ENCODE peak calls at places on chromosomes 4 and X, in ten cellular contexts. One of them, this sample, is unnamed.

GRCh38 chrX:147533426-147533825 is 378.3 kb upstream of the FMR1 start:
- ATAC-seq in heart right ventricle: no peak
- ATAC-seq in HepG2: no peak
- ATAC-seq in right lobe of liver: no peak
- ATAC-seq in sciatic nerve: no peak
- ATAC-seq in aorta: no peak
- ATAC-seq in left cardiac atrium: no peak
- ATAC-seq in lower lobe of right lung: no peak
- ATAC-seq in left ventricle myocardium superior: no peak
- ATAC-seq in activated T-cell treated with anti-CD3 and anti-CD28 coated beads, Interleukin-2, amount 50 U/mL, for 72 hours: no peak
- ATAC-seq in this sample: no peak

GRCh38 chr4:68430337-68430736 is 16.9 kb upstream of the TMPRSS11E start:
- ATAC-seq in heart right ventricle: no peak
- ATAC-seq in HepG2: no peak
- ATAC-seq in right lobe of liver: no peak
- ATAC-seq in sciatic nerve: no peak
- ATAC-seq in aorta: no peak
- ATAC-seq in left cardiac atrium: no peak
- ATAC-seq in lower lobe of right lung: no peak
- ATAC-seq in left ventricle myocardium superior: no peak
- ATAC-seq in activated T-cell treated with anti-CD3 and anti-CD28 coated beads, Interleukin-2, amount 50 U/mL, for 72 hours: no peak
- ATAC-seq in this sample: no peak

GRCh38 chr4:70392057-70392776 is 5.5 kb upstream of the OPRPN start:
- ATAC-seq in heart right ventricle: no peak
- ATAC-seq in HepG2: no peak
- ATAC-seq in right lobe of liver: no peak
- ATAC-seq in sciatic nerve: no peak
- ATAC-seq in aorta: no peak
- ATAC-seq in left cardiac atrium: no peak
- ATAC-seq in lower lobe of right lung: no peak
- ATAC-seq in left ventricle myocardium superior: no peak
- ATAC-seq in activated T-cell treated with anti-CD3 and anti-CD28 coated beads, Interleukin-2, amount 50 U/mL, for 72 hours: no peak
- ATAC-seq in this sample: no peak

GRCh38 chr4:183995489-183996049 is 90.5 kb downstream of the STOX2 start:
- ATAC-seq in heart right ventricle: no peak
- ATAC-seq in HepG2: no peak
- ATAC-seq in right lobe of liver: no peak
- ATAC-seq in sciatic nerve: no peak
- ATAC-seq in aorta: no peak
- ATAC-seq in left cardiac atrium: peak; percentile 33
- ATAC-seq in lower lobe of right lung: no peak
- ATAC-seq in left ventricle myocardium superior: peak; percentile 12
- ATAC-seq in activated T-cell treated with anti-CD3 and anti-CD28 coated beads, Interleukin-2, amount 50 U/mL, for 72 hours: no peak
- ATAC-seq in this sample: no peak

GRCh38 chrX:71224969-71225368 is 1.9 kb downstream of the GJB1 start:
- ATAC-seq in heart right ventricle: no peak
- ATAC-seq in HepG2: peak; percentile 39
- ATAC-seq in right lobe of liver: no peak
- ATAC-seq in sciatic nerve: no peak
- ATAC-seq in aorta: no peak
- ATAC-seq in left cardiac atrium: no peak
- ATAC-seq in lower lobe of right lung: no peak
- ATAC-seq in left ventricle myocardium superior: no peak
- ATAC-seq in activated T-cell treated with anti-CD3 and anti-CD28 coated beads, Interleukin-2, amount 50 U/mL, for 72 hours: no peak
- ATAC-seq in this sample: no peak

GRCh38 chr4:155759372-155760252 is 791 bp downstream of the GUCY1B1 start:
- ATAC-seq in heart right ventricle: peak; percentile 81
- ATAC-seq in HepG2: peak; percentile 22
- ATAC-seq in right lobe of liver: peak; percentile 50
- ATAC-seq in sciatic nerve: peak; percentile 59
- ATAC-seq in aorta: peak; percentile 71
- ATAC-seq in left cardiac atrium: peak; percentile 63
- ATAC-seq in lower lobe of right lung: peak; percentile 65
- ATAC-seq in left ventricle myocardium superior: peak; percentile 85
- ATAC-seq in activated T-cell treated with anti-CD3 and anti-CD28 coated beads, Interleukin-2, amount 50 U/mL, for 72 hours: no peak
- ATAC-seq in this sample: peak; percentile 6

GRCh38 chrX:147342197-147342596 is 527.7 kb upstream of the CXorf51A start:
- ATAC-seq in heart right ventricle: no peak
- ATAC-seq in HepG2: no peak
- ATAC-seq in right lobe of liver: no peak
- ATAC-seq in sciatic nerve: no peak
- ATAC-seq in aorta: no peak
- ATAC-seq in left cardiac atrium: no peak
- ATAC-seq in lower lobe of right lung: no peak
- ATAC-seq in left ventricle myocardium superior: no peak
- ATAC-seq in activated T-cell treated with anti-CD3 and anti-CD28 coated beads, Interleukin-2, amount 50 U/mL, for 72 hours: no peak
- ATAC-seq in this sample: no peak

GRCh38 chrX:104428231-104428630 is 137.8 kb upstream of the IL1RAPL2 start:
- ATAC-seq in heart right ventricle: no peak
- ATAC-seq in HepG2: no peak
- ATAC-seq in right lobe of liver: no peak
- ATAC-seq in sciatic nerve: no peak
- ATAC-seq in aorta: no peak
- ATAC-seq in left cardiac atrium: no peak
- ATAC-seq in lower lobe of right lung: no peak
- ATAC-seq in left ventricle myocardium superior: no peak
- ATAC-seq in activated T-cell treated with anti-CD3 and anti-CD28 coated beads, Interleukin-2, amount 50 U/mL, for 72 hours: no peak
- ATAC-seq in this sample: no peak

GRCh38 chr4:147056951-147057630 is 111.4 kb upstream of the TTC29 start:
- ATAC-seq in heart right ventricle: no peak
- ATAC-seq in HepG2: peak; percentile 63
- ATAC-seq in right lobe of liver: no peak
- ATAC-seq in sciatic nerve: no peak
- ATAC-seq in aorta: no peak
- ATAC-seq in left cardiac atrium: no peak
- ATAC-seq in lower lobe of right lung: no peak
- ATAC-seq in left ventricle myocardium superior: no peak
- ATAC-seq in activated T-cell treated with anti-CD3 and anti-CD28 coated beads, Interleukin-2, amount 50 U/mL, for 72 hours: no peak
- ATAC-seq in this sample: no peak

GRCh38 chrX:6244666-6245065 is 16.0 kb upstream of the NLGN4X start:
- ATAC-seq in heart right ventricle: no peak
- ATAC-seq in HepG2: no peak
- ATAC-seq in right lobe of liver: no peak
- ATAC-seq in sciatic nerve: no peak
- ATAC-seq in aorta: no peak
- ATAC-seq in left cardiac atrium: no peak
- ATAC-seq in lower lobe of right lung: peak; percentile 82
- ATAC-seq in left ventricle myocardium superior: no peak
- ATAC-seq in activated T-cell treated with anti-CD3 and anti-CD28 coated beads, Interleukin-2, amount 50 U/mL, for 72 hours: no peak
- ATAC-seq in this sample: no peak

GRCh38 chrX:153723351-153724251 is 586 bp downstream of the BCAP31 start:
- ATAC-seq in heart right ventricle: no peak
- ATAC-seq in HepG2: peak; percentile 18
- ATAC-seq in right lobe of liver: peak; percentile 0
- ATAC-seq in sciatic nerve: no peak
- ATAC-seq in aorta: no peak
- ATAC-seq in left cardiac atrium: peak; percentile 1
- ATAC-seq in lower lobe of right lung: peak; percentile 2
- ATAC-seq in left ventricle myocardium superior: peak; percentile 1
- ATAC-seq in activated T-cell treated with anti-CD3 and anti-CD28 coated beads, Interleukin-2, amount 50 U/mL, for 72 hours: peak; percentile 49
- ATAC-seq in this sample: peak; percentile 44

GRCh38 chrX:10176121-10177003 is 19.6 kb downstream of the CLCN4 start:
- ATAC-seq in heart right ventricle: no peak
- ATAC-seq in HepG2: no peak
- ATAC-seq in right lobe of liver: peak; percentile 53
- ATAC-seq in sciatic nerve: no peak
- ATAC-seq in aorta: no peak
- ATAC-seq in left cardiac atrium: no peak
- ATAC-seq in lower lobe of right lung: no peak
- ATAC-seq in left ventricle myocardium superior: no peak
- ATAC-seq in activated T-cell treated with anti-CD3 and anti-CD28 coated beads, Interleukin-2, amount 50 U/mL, for 72 hours: no peak
- ATAC-seq in this sample: no peak

GRCh38 chr4:82458729-82459128 is 28.3 kb downstream of the ENOPH1 start:
- ATAC-seq in heart right ventricle: no peak
- ATAC-seq in HepG2: no peak
- ATAC-seq in right lobe of liver: no peak
- ATAC-seq in sciatic nerve: no peak
- ATAC-seq in aorta: no peak
- ATAC-seq in left cardiac atrium: no peak
- ATAC-seq in lower lobe of right lung: no peak
- ATAC-seq in left ventricle myocardium superior: no peak
- ATAC-seq in activated T-cell treated with anti-CD3 and anti-CD28 coated beads, Interleukin-2, amount 50 U/mL, for 72 hours: no peak
- ATAC-seq in this sample: no peak

GRCh38 chr4:70713453-70714026 is 8.2 kb upstream of the RUFY3 start:
- ATAC-seq in heart right ventricle: no peak
- ATAC-seq in HepG2: peak; percentile 11
- ATAC-seq in right lobe of liver: peak; percentile 23
- ATAC-seq in sciatic nerve: peak; percentile 26
- ATAC-seq in aorta: no peak
- ATAC-seq in left cardiac atrium: no peak
- ATAC-seq in lower lobe of right lung: peak; percentile 57
- ATAC-seq in left ventricle myocardium superior: no peak
- ATAC-seq in activated T-cell treated with anti-CD3 and anti-CD28 coated beads, Interleukin-2, amount 50 U/mL, for 72 hours: peak; percentile 31
- ATAC-seq in this sample: no peak

GRCh38 chr4:8276358-8277240 is 7.0 kb downstream of the HTRA3 start:
- ATAC-seq in heart right ventricle: no peak
- ATAC-seq in HepG2: no peak
- ATAC-seq in right lobe of liver: no peak
- ATAC-seq in sciatic nerve: peak; percentile 8
- ATAC-seq in aorta: peak; percentile 38
- ATAC-seq in left cardiac atrium: peak; percentile 45
- ATAC-seq in lower lobe of right lung: peak; percentile 6
- ATAC-seq in left ventricle myocardium superior: peak; percentile 51
- ATAC-seq in activated T-cell treated with anti-CD3 and anti-CD28 coated beads, Interleukin-2, amount 50 U/mL, for 72 hours: no peak
- ATAC-seq in this sample: no peak

GRCh38 chrX:96464880-96465558 is 219.6 kb upstream of the DIAPH2 start:
- ATAC-seq in heart right ventricle: no peak
- ATAC-seq in HepG2: peak; percentile 77
- ATAC-seq in right lobe of liver: peak; percentile 81
- ATAC-seq in sciatic nerve: no peak
- ATAC-seq in aorta: no peak
- ATAC-seq in left cardiac atrium: no peak
- ATAC-seq in lower lobe of right lung: no peak
- ATAC-seq in left ventricle myocardium superior: no peak
- ATAC-seq in activated T-cell treated with anti-CD3 and anti-CD28 coated beads, Interleukin-2, amount 50 U/mL, for 72 hours: no peak
- ATAC-seq in this sample: no peak

GRCh38 chr4:140071806-140072205 is 82.2 kb downstream of the MAML3 start:
- ATAC-seq in heart right ventricle: peak; percentile 87
- ATAC-seq in HepG2: no peak
- ATAC-seq in right lobe of liver: no peak
- ATAC-seq in sciatic nerve: peak; percentile 94
- ATAC-seq in aorta: no peak
- ATAC-seq in left cardiac atrium: peak; percentile 87
- ATAC-seq in lower lobe of right lung: peak; percentile 65
- ATAC-seq in left ventricle myocardium superior: peak; percentile 89
- ATAC-seq in activated T-cell treated with anti-CD3 and anti-CD28 coated beads, Interleukin-2, amount 50 U/mL, for 72 hours: peak; percentile 94
- ATAC-seq in this sample: peak; percentile 95

GRCh38 chrX:119762718-119763117 is 4.3 kb downstream of the SOWAHD start:
- ATAC-seq in heart right ventricle: no peak
- ATAC-seq in HepG2: no peak
- ATAC-seq in right lobe of liver: no peak
- ATAC-seq in sciatic nerve: no peak
- ATAC-seq in aorta: no peak
- ATAC-seq in left cardiac atrium: no peak
- ATAC-seq in lower lobe of right lung: no peak
- ATAC-seq in left ventricle myocardium superior: no peak
- ATAC-seq in activated T-cell treated with anti-CD3 and anti-CD28 coated beads, Interleukin-2, amount 50 U/mL, for 72 hours: no peak
- ATAC-seq in this sample: no peak

GRCh38 chrX:72395252-72395651 is 89.5 kb upstream of the CITED1 start:
- ATAC-seq in heart right ventricle: no peak
- ATAC-seq in HepG2: no peak
- ATAC-seq in right lobe of liver: no peak
- ATAC-seq in sciatic nerve: peak; percentile 13
- ATAC-seq in aorta: no peak
- ATAC-seq in left cardiac atrium: no peak
- ATAC-seq in lower lobe of right lung: no peak
- ATAC-seq in left ventricle myocardium superior: peak; percentile 49
- ATAC-seq in activated T-cell treated with anti-CD3 and anti-CD28 coated beads, Interleukin-2, amount 50 U/mL, for 72 hours: no peak
- ATAC-seq in this sample: no peak

GRCh38 chrX:149284616-149285015 is 220.5 kb downstream of the IDS start:
- ATAC-seq in heart right ventricle: no peak
- ATAC-seq in HepG2: no peak
- ATAC-seq in right lobe of liver: no peak
- ATAC-seq in sciatic nerve: no peak
- ATAC-seq in aorta: no peak
- ATAC-seq in left cardiac atrium: no peak
- ATAC-seq in lower lobe of right lung: no peak
- ATAC-seq in left ventricle myocardium superior: no peak
- ATAC-seq in activated T-cell treated with anti-CD3 and anti-CD28 coated beads, Interleukin-2, amount 50 U/mL, for 72 hours: peak; percentile 85
- ATAC-seq in this sample: peak; percentile 63

GRCh38 chrX:72666451-72666850 is 47.7 kb downstream of the PHKA1 start:
- ATAC-seq in heart right ventricle: no peak
- ATAC-seq in HepG2: no peak
- ATAC-seq in right lobe of liver: no peak
- ATAC-seq in sciatic nerve: no peak
- ATAC-seq in aorta: no peak
- ATAC-seq in left cardiac atrium: no peak
- ATAC-seq in lower lobe of right lung: no peak
- ATAC-seq in left ventricle myocardium superior: no peak
- ATAC-seq in activated T-cell treated with anti-CD3 and anti-CD28 coated beads, Interleukin-2, amount 50 U/mL, for 72 hours: no peak
- ATAC-seq in this sample: no peak

GRCh38 chr4:136489101-136489500 is 1043.2 kb downstream of the PCDH18 start:
- ATAC-seq in heart right ventricle: no peak
- ATAC-seq in HepG2: no peak
- ATAC-seq in right lobe of liver: no peak
- ATAC-seq in sciatic nerve: no peak
- ATAC-seq in aorta: no peak
- ATAC-seq in left cardiac atrium: no peak
- ATAC-seq in lower lobe of right lung: no peak
- ATAC-seq in left ventricle myocardium superior: no peak
- ATAC-seq in activated T-cell treated with anti-CD3 and anti-CD28 coated beads, Interleukin-2, amount 50 U/mL, for 72 hours: no peak
- ATAC-seq in this sample: no peak

GRCh38 chrX:109880629-109881028 is 122.3 kb upstream of the TMEM164 start:
- ATAC-seq in heart right ventricle: no peak
- ATAC-seq in HepG2: peak; percentile 83
- ATAC-seq in right lobe of liver: no peak
- ATAC-seq in sciatic nerve: no peak
- ATAC-seq in aorta: no peak
- ATAC-seq in left cardiac atrium: no peak
- ATAC-seq in lower lobe of right lung: peak; percentile 51
- ATAC-seq in left ventricle myocardium superior: no peak
- ATAC-seq in activated T-cell treated with anti-CD3 and anti-CD28 coated beads, Interleukin-2, amount 50 U/mL, for 72 hours: peak; percentile 38
- ATAC-seq in this sample: no peak

GRCh38 chrX:109841869-109842579 is 109.0 kb upstream of the ACSL4 start:
- ATAC-seq in heart right ventricle: no peak
- ATAC-seq in HepG2: no peak
- ATAC-seq in right lobe of liver: no peak
- ATAC-seq in sciatic nerve: no peak
- ATAC-seq in aorta: no peak
- ATAC-seq in left cardiac atrium: no peak
- ATAC-seq in lower lobe of right lung: no peak
- ATAC-seq in left ventricle myocardium superior: no peak
- ATAC-seq in activated T-cell treated with anti-CD3 and anti-CD28 coated beads, Interleukin-2, amount 50 U/mL, for 72 hours: peak; percentile 63
- ATAC-seq in this sample: peak; percentile 57

GRCh38 chr4:151541438-151542071 is 132.6 kb downstream of the FHIP1A start:
- ATAC-seq in heart right ventricle: no peak
- ATAC-seq in HepG2: no peak
- ATAC-seq in right lobe of liver: no peak
- ATAC-seq in sciatic nerve: no peak
- ATAC-seq in aorta: no peak
- ATAC-seq in left cardiac atrium: no peak
- ATAC-seq in lower lobe of right lung: no peak
- ATAC-seq in left ventricle myocardium superior: no peak
- ATAC-seq in activated T-cell treated with anti-CD3 and anti-CD28 coated beads, Interleukin-2, amount 50 U/mL, for 72 hours: no peak
- ATAC-seq in this sample: no peak

GRCh38 chrX:45756562-45756961 is 555.9 kb upstream of the DIPK2B start:
- ATAC-seq in heart right ventricle: no peak
- ATAC-seq in HepG2: no peak
- ATAC-seq in right lobe of liver: no peak
- ATAC-seq in sciatic nerve: no peak
- ATAC-seq in aorta: no peak
- ATAC-seq in left cardiac atrium: no peak
- ATAC-seq in lower lobe of right lung: no peak
- ATAC-seq in left ventricle myocardium superior: no peak
- ATAC-seq in activated T-cell treated with anti-CD3 and anti-CD28 coated beads, Interleukin-2, amount 50 U/mL, for 72 hours: no peak
- ATAC-seq in this sample: no peak